ENCODE peak calls at places on chromosomes 6 and 20, in seven cellular contexts. U, N, F, M, E, S and J are unnamed samples.

GRCh38 chr6:56902551-56903464 is 52.1 kb upstream of the BEND6 start:
- DNase-seq in U (peak), N (no peak), F (no peak), M (peak), E (no peak), S (no peak), J (no peak)

GRCh38 chr20:60137657-60138245 is 179.5 kb downstream of the CDH26 start:
- DNase-seq in U (peak), N (peak), F (no peak), M (peak), E (no peak), S (no peak), J (no peak)

GRCh38 chr20:44650777-44651493 is 564 bp downstream of the ADA start:
- DNase-seq in U (no peak), N (no peak), F (no peak), M (peak), E (peak), S (no peak), J (no peak)

GRCh38 chr20:51914758-51915157 is 112.4 kb upstream of the SALL4 start:
- DNase-seq in U (no peak), N (no peak), F (no peak), M (no peak), E (no peak), S (no peak), J (no peak)

GRCh38 chr6:8879334-8879733 is 444.0 kb upstream of the SLC35B3 start:
- DNase-seq in U (no peak), N (no peak), F (no peak), M (no peak), E (no peak), S (no peak), J (no peak)

GRCh38 chr20:60071965-60072364 is 113.7 kb downstream of the CDH26 start:
- DNase-seq in U (peak), N (no peak), F (no peak), M (no peak), E (no peak), S (no peak), J (no peak)

GRCh38 chr6:35955071-35955470 is 34.2 kb upstream of the SRPK1 start:
- DNase-seq in U (peak), N (peak), F (no peak), M (no peak), E (no peak), S (no peak), J (no peak)

GRCh38 chr20:38863024-38863851 is 57.7 kb downstream of the PPP1R16B start:
- DNase-seq in U (no peak), N (no peak), F (no peak), M (peak), E (no peak), S (no peak), J (no peak)

GRCh38 chr6:113451030-113451429 is 406.1 kb upstream of the MARCKS start:
- DNase-seq in U (no peak), N (no peak), F (no peak), M (no peak), E (no peak), S (no peak), J (no peak)
- H3K27ac ChIP-seq in U (no peak), N (no peak), F (no peak), M (no peak), E (no peak), S (no peak), J (no peak)

GRCh38 chr6:69398729-69399128 is 398.1 kb downstream of the LMBRD1 start:
- DNase-seq in U (no peak), N (no peak), F (no peak), M (no peak), E (no peak), S (no peak), J (no peak)
- H3K27ac ChIP-seq in U (no peak), N (no peak), F (no peak), M (no peak), E (no peak), S (no peak), J (no peak)

GRCh38 chr6:43999628-44000027 is 127.6 kb downstream of the MRPL14 start:
- DNase-seq in U (no peak), N (peak), F (no peak), M (no peak), E (no peak), S (no peak), J (no peak)
- H3K27ac ChIP-seq in U (no peak), N (no peak), F (peak), M (no peak), E (no peak), S (no peak), J (no peak)

GRCh38 chr6:138997136-138997535 is 9.1 kb upstream of the REPS1 start:
- DNase-seq in U (no peak), N (no peak), F (no peak), M (no peak), E (no peak), S (no peak), J (no peak)
- H3K27ac ChIP-seq in U (no peak), N (no peak), F (no peak), M (no peak), E (no peak), S (no peak), J (no peak)